ENCODE peak calls at places on chromosomes 2 and 18, in five cellular contexts. V is HepG2, F is endodermal cell, O is kidney, Y is IMR-90. D is an unnamed sample.

GRCh38 chr2:240412975-240413812 is 22.3 kb upstream of the GPC1 start:
- DNase-seq in F (peak; percentile 29), V (no peak), Y (no peak), O (peak; percentile 62), D (no peak)

GRCh38 chr18:69736731-69737130 is 210.9 kb downstream of the CD226 start:
- DNase-seq in O (no peak), Y (peak; percentile 9), V (no peak), F (no peak), D (no peak)

GRCh38 chr2:232327089-232328037 is 51.2 kb upstream of the ALPP start:
- DNase-seq in F (peak; percentile 98), V (peak; percentile 59), Y (peak; percentile 50), O (peak; percentile 85), D (peak; percentile 81)

GRCh38 chr2:185208261-185208660 is 530.3 kb upstream of the FSIP2 start:
- DNase-seq in Y (no peak), V (peak; percentile 60), F (peak; percentile 90), O (no peak), D (peak; percentile 75)

GRCh38 chr2:167862787-167863186 is 384.6 kb downstream of the STK39 start:
- DNase-seq in V (no peak), O (no peak), F (no peak), Y (peak; percentile 28), D (no peak)

GRCh38 chr18:23191952-23192662 is 56.8 kb downstream of the CABLES1 start:
- DNase-seq in F (peak; percentile 34), O (peak; percentile 86), V (no peak), Y (peak; percentile 95), D (no peak)

GRCh38 chr18:22169011-22169888 is at the start of gene GATA6:
- DNase-seq in V (peak; percentile 84), F (peak; percentile 97), O (peak; percentile 96), Y (peak; percentile 91), D (peak; percentile 92)

GRCh38 chr2:138581909-138582308 is 80.3 kb downstream of the SPOPL start:
- DNase-seq in O (no peak), Y (no peak), F (no peak), V (no peak), D (no peak)

GRCh38 chr2:143514413-143514812 is 385.2 kb downstream of the ARHGAP15 start:
- DNase-seq in O (no peak), V (no peak), F (no peak), Y (peak; percentile 3), D (no peak)

GRCh38 chr2:88554189-88554588 is 73.1 kb downstream of the EIF2AK3 start:
- DNase-seq in F (peak; percentile 77), Y (no peak), V (no peak), O (no peak), D (peak; percentile 52)

GRCh38 chr2:149763358-149763757 is 175.8 kb upstream of the MMADHC start:
- DNase-seq in Y (no peak), V (no peak), F (no peak), O (no peak), D (no peak)

GRCh38 chr18:49757513-49758262 is 55.6 kb downstream of the ACAA2 start:
- DNase-seq in V (no peak), F (peak; percentile 90), O (no peak), Y (no peak), D (peak; percentile 9)

GRCh38 chr2:232980683-232981082 is 32.4 kb downstream of the NGEF start:
- DNase-seq in O (no peak), V (no peak), F (peak; percentile 51), Y (peak; percentile 19), D (no peak)

GRCh38 chr2:101410716-101411115 is 23.4 kb upstream of the CREG2 start:
- DNase-seq in V (no peak), Y (no peak), F (no peak), O (no peak), D (no peak)

GRCh38 chr2:70777450-70777849 is 9.4 kb upstream of the ADD2 start:
- DNase-seq in O (no peak), Y (no peak), V (no peak), F (no peak), D (no peak)

GRCh38 chr2:175366814-175367213 is 185.3 kb upstream of the ATP5MC3 start:
- DNase-seq in V (peak; percentile 53), Y (peak; percentile 43), F (peak; percentile 81), O (no peak), D (peak; percentile 75)

GRCh38 chr2:111119847-111120252 is 864 bp upstream of the BCL2L11 start:
- DNase-seq in O (peak; percentile 77), V (no peak), F (no peak), Y (no peak), D (peak; percentile 61)

GRCh38 chr18:59609654-59610053 is 87.6 kb downstream of the CCBE1 start:
- DNase-seq in O (no peak), V (no peak), F (no peak), Y (no peak), D (no peak)

GRCh38 chr2:147846382-147847081 is 1.7 kb downstream of the ACVR2A start:
- DNase-seq in F (no peak), Y (no peak), V (peak; percentile 25), O (no peak), D (no peak)

GRCh38 chr2:2731101-2731850 is 400.2 kb upstream of the MYT1L start:
- DNase-seq in F (no peak), V (no peak), O (no peak), Y (no peak), D (no peak)

GRCh38 chr2:164719996-164720941 is 99.0 kb upstream of the GRB14 start:
- DNase-seq in V (no peak), F (no peak), Y (peak; percentile 14), O (no peak), D (no peak)

GRCh38 chr2:220533485-220533884 is 906.1 kb downstream of the SLC4A3 start:
- DNase-seq in Y (peak; percentile 57), O (no peak), V (peak; percentile 32), F (peak; percentile 76), D (peak; percentile 17)

GRCh38 chr2:13005761-13006336 is 289.1 kb downstream of the TRIB2 start:
- DNase-seq in V (no peak), O (no peak), Y (peak; percentile 17), F (no peak), D (no peak)

GRCh38 chr2:196335238-196335637 is 163.9 kb upstream of the STK17B start:
- DNase-seq in F (peak; percentile 75), V (no peak), O (no peak), Y (peak; percentile 94), D (no peak)

GRCh38 chr2:118689456-118689855 is 158.0 kb downstream of the EN1 start:
- DNase-seq in V (no peak), O (no peak), Y (no peak), F (no peak), D (no peak)

GRCh38 chr2:10326707-10327594 is 24.2 kb downstream of the HPCAL1 start:
- DNase-seq in F (peak; percentile 71), Y (no peak), O (no peak), V (peak; percentile 74), D (no peak)

GRCh38 chr2:148282201-148282600 is 261.3 kb downstream of the MBD5 start:
- DNase-seq in Y (peak; percentile 45), V (no peak), F (no peak), O (no peak), D (no peak)

GRCh38 chr2:55518846-55519167 is 711 bp upstream of the CFAP36 start:
- DNase-seq in V (peak; percentile 12), O (no peak), F (no peak), Y (no peak), D (peak; percentile 67)

GRCh38 chr2:95374916-95375471 is 27.5 kb upstream of the FAHD2A start:
- DNase-seq in O (peak; percentile 59), V (no peak), F (peak; percentile 40), Y (peak; percentile 36), D (no peak)

GRCh38 chr2:192498747-192499146 is 304.0 kb upstream of the TMEFF2 start:
- DNase-seq in V (no peak), Y (no peak), F (no peak), O (no peak), D (peak; percentile 2)

GRCh38 chr2:99615247-99615771 is 125.5 kb upstream of the REV1 start:
- DNase-seq in O (no peak), F (peak; percentile 79), V (peak; percentile 33), Y (no peak), D (peak; percentile 33)

GRCh38 chr2:216195565-216195978 is 86.4 kb downstream of the XRCC5 start:
- DNase-seq in V (no peak), Y (peak; percentile 94), O (no peak), F (no peak), D (no peak)

GRCh38 chr2:143503280-143503679 is 374.1 kb downstream of the ARHGAP15 start:
- DNase-seq in F (no peak), O (no peak), Y (no peak), V (no peak), D (no peak)

GRCh38 chr2:195561205-195562032 is 95.6 kb upstream of the SLC39A10 start:
- DNase-seq in F (no peak), V (no peak), Y (peak; percentile 99), O (no peak), D (no peak)

GRCh38 chr2:112140413-112140802 is 2.2 kb downstream of the FBLN7 start:
- DNase-seq in F (peak; percentile 69), Y (no peak), V (no peak), O (no peak), D (no peak)
- H3K9ac ChIP-seq in F (no peak overlapping the region), Y (no peak overlapping the region), V (no peak overlapping the region), O (no peak overlapping the region), D (no peak overlapping the region)

GRCh38 chr18:26190506-26190905 is 35.7 kb upstream of the TAF4B start:
- DNase-seq in V (no peak), O (no peak), Y (no peak), F (no peak), D (no peak)
- H3K4me3 ChIP-seq in V (no peak overlapping the region), O (no peak overlapping the region), Y (no peak overlapping the region), F (no peak overlapping the region), D (no peak overlapping the region)

GRCh38 chr2:224523626-224524577 is 61.3 kb downstream of the CUL3 start:
- DNase-seq in O (no peak), F (no peak), V (no peak), Y (peak; percentile 18), D (no peak)
- H3K27ac ChIP-seq in O (no peak overlapping the region), F (no peak overlapping the region), V (no peak overlapping the region), Y (no peak overlapping the region), D (peak overlapping the region; percentile 31)

DNA sequence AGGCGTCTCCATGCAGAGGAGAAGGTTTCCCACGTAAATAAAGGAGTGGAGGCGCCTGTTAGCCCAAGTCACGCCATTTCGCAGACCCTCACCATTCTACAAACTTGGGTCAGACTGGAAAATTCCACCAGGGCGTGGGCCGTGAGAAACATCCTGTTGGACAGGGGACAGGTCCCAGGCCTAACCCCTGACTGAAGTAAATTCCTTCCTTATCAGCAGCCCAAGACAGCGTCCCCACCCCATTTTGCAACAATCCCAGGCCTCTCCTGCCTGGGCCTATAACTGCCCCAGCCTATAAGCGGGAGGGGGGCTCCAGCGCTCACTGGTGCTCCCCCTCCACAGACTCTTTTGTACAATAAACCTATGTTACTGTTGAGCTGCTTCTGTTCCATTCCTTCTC is 57.3 kb upstream of the CBLN2 start:
- DNase-seq in Y (no peak), F (peak; percentile 36), V (no peak), O (no peak), D (no peak)
- H3K9ac ChIP-seq in Y (no peak overlapping the region), F (no peak overlapping the region), V (no peak overlapping the region), O (no peak overlapping the region), D (no peak overlapping the region)

D was measured in neural progenitor cell.